ENCODE peak calls at places on chromosomes 11 and 22, in five cellular contexts. L, H, M, V and B are unnamed samples.

GRCh38 chr11:69386594-69387408 is 92.8 kb downstream of the MYEOV start:
- DNase-seq in M (no peak), V (no peak), L (no peak), H (no peak), B (no peak)

GRCh38 chr11:81224396-81224795 is 1509.3 kb downstream of the FAM181B start:
- DNase-seq in M (no peak), H (no peak), V (no peak), L (no peak), B (no peak)

GRCh38 chr11:70574725-70575347 is 176.5 kb downstream of the CTTN start:
- DNase-seq in V (no peak), H (no peak), M (no peak), L (no peak), B (no peak)

GRCh38 chr11:279966-280761 is 2.0 kb downstream of the NLRP6 start:
- DNase-seq in M (no peak), L (no peak), V (peak; percentile 65), H (no peak), B (no peak)

GRCh38 chr11:2893935-2894334 is 8.4 kb upstream of the CDKN1C start:
- DNase-seq in L (no peak), M (no peak), V (no peak), H (no peak), B (no peak)

GRCh38 chr11:620935-621814 is 3.6 kb downstream of the CDHR5 start:
- DNase-seq in M (no peak), L (no peak), H (no peak), V (no peak), B (no peak)

GRCh38 chr11:11229691-11230090 is 123.4 kb downstream of the CSNK2A3 start:
- DNase-seq in H (no peak), M (no peak), V (no peak), L (no peak), B (no peak)

GRCh38 chr22:49503896-49504521 is 323.7 kb downstream of the BRD1 start:
- DNase-seq in M (no peak), H (peak; percentile 90), L (no peak), V (no peak), B (no peak)

GRCh38 chr22:43996170-43996980 is 27.7 kb upstream of the PARVB start:
- DNase-seq in V (peak; percentile 67), M (no peak), H (peak; percentile 79), L (no peak), B (no peak)

GRCh38 chr11:61026121-61027031 is 54.9 kb downstream of the CD6 start:
- DNase-seq in M (peak; percentile 63), H (no peak), V (peak; percentile 16), L (no peak), B (no peak)

GRCh38 chr22:20571531-20572007 is 64.2 kb downstream of the MED15 start:
- DNase-seq in M (peak; percentile 54), L (peak; percentile 70), V (peak; percentile 45), H (peak; percentile 84), B (no peak)

GRCh38 chr11:103792981-103793468 is 243.4 kb upstream of the DDI1 start:
- DNase-seq in L (no peak), H (no peak), V (no peak), M (no peak), B (no peak)

GRCh38 chr22:26902401-26903029 is 245.1 kb downstream of the MIAT start:
- DNase-seq in M (no peak), H (no peak), V (no peak), L (no peak), B (no peak)

GRCh38 chr22:44521326-44521725 is 23.3 kb upstream of the RTL6 start:
- DNase-seq in L (no peak), H (no peak), V (no peak), M (no peak), B (no peak)

GRCh38 chr22:47289316-47289985 is 527.0 kb downstream of the TBC1D22A start:
- DNase-seq in L (no peak), H (no peak), V (no peak), M (no peak), B (no peak)

GRCh38 chr11:102680945-102681344 is 24.6 kb downstream of the MMP27 start:
- DNase-seq in V (no peak), L (no peak), H (no peak), M (no peak), B (peak; percentile 38)

GRCh38 chr11:120834686-120835225 is 189.1 kb upstream of the TBCEL start:
- DNase-seq in V (no peak), H (no peak), M (no peak), L (peak; percentile 41), B (no peak)

DNA sequence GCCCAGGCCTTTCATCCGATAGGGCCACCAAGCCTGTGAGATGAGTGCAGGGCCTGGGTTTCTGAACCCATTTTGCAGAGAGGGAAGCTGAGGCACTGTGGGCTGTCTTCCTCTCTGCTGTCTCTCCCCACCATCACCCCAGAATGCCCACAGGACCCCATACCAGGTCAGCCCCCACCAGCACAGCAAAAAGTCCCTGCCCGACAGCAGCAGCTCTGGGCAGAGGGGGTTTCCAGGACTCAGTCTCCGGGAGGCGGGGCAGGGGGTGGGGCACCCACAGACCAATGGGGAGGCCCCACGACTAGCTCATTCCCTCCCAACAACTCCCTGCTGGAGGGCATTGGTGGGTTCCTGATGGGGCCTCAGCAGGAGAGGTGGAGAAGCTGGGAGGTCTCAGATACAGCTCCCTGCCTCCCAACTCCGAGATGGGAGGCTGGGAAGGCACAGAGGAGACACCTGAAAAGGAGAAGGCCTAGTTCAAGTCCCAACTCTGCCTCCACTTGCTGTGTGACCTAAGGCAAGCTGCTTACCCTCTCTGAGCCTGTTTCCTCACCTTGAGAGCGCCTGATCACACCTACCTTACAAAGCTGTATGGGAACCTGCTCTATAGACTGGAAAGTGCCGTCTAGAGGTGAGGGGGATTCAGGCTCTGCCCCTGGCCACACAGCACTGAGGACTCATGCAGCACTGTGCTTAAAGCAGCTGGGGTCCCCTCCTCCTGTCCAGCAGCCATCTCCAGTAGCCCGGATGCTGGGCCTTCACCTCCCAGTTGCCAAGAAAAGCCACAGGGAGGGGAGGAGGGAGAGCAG is 3.5 kb downstream of the CBX7 start:
- DNase-seq in L (peak; percentile 56), M (peak; percentile 41), V (peak; percentile 72), H (peak; percentile 58), B (peak; percentile 71)
- H3K4me1 ChIP-seq in L (peaks cover 10% of the 10 kb centered on the region), M (peaks cover 54% of the 10 kb centered on the region), V (peaks cover 65% of the 10 kb centered on the region), H (peaks cover 26% of the 10 kb centered on the region), B (peaks cover 46% of the 10 kb centered on the region)

DNA sequence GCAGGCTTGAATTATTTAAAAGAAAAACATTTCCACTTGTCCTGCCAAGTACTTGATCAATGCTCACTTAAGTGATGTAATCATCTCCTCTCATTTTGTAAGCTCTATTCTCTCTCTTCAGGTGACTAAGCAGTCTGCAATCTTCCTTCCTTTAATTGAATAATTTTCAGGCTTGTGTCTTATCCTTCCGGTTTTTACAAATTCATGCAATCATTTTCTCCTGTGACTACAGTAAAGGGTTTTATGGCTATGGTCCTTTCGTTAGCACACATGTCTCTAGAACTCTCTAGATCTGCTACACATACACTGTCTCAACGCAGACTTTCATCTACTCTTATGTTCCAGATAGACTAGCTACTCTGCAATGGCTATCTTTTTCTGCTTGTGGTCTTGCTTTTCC is 12.5 kb upstream of the UPB1 start:
- DNase-seq in H (no peak), L (no peak), M (no peak), V (no peak), B (no peak)
- H3K4me1 ChIP-seq in H (peaks cover 23% of the 10 kb centered on the region), L (no peaks in the 10 kb centered on the region), M (no peaks in the 10 kb centered on the region), V (peaks cover 9% of the 10 kb centered on the region), B (peaks cover 6% of the 10 kb centered on the region)

GRCh38 chr11:16745950-16746349 is 7.5 kb downstream of the C11orf58 start:
- DNase-seq in H (no peak), V (no peak), L (no peak), M (no peak), B (no peak)

GRCh38 chr11:16744128-16744725 is 5.8 kb downstream of the C11orf58 start:
- DNase-seq in H (no peak), V (no peak), M (no peak), L (peak; percentile 19), B (no peak)

GRCh38 chr11:16749666-16750065 is 11.2 kb downstream of the C11orf58 start:
- DNase-seq in L (no peak), V (no peak), M (no peak), H (no peak), B (no peak)

GRCh38 chr11:16750417-16750816 is 12.0 kb downstream of the C11orf58 start:
- DNase-seq in H (no peak), L (no peak), M (no peak), V (no peak), B (no peak)

DNA sequence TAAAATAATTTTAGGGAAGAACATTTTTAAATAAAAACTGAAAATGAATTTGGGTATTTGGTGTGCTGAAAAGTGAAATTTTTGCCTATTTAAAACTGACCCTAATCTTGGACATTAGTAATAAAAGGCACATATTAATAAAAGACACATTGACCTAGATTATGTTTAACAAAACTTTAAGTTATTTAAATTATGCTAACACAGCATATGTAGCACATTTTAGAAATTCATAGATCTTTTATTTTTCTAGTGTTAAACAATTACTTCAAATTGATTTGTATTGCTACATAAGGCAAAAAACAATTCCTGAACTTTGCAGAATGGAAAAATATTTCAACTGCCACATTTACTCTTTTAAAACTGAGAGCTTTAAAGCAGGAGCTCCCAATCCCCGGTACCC is 10.6 kb downstream of the C11orf58 start:
- DNase-seq in L (no peak), M (no peak), H (no peak), V (no peak), B (no peak)
- H3K4me1 ChIP-seq in L (peaks cover 2% of the 10 kb centered on the region), M (no peaks in the 10 kb centered on the region), H (peaks cover 21% of the 10 kb centered on the region), V (no peaks in the 10 kb centered on the region), B (peaks cover 36% of the 10 kb centered on the region)

GRCh38 chr11:65487467-65488272 is 11.2 kb upstream of the MALAT1 start:
- DNase-seq in H (peak; percentile 91), V (peak; percentile 95), L (peak; percentile 99), M (no peak), B (peak; percentile 99)
- H3K4me1 ChIP-seq in H (peaks cover 47% of the 10 kb centered on the region), V (peaks cover 71% of the 10 kb centered on the region), L (peaks cover 72% of the 10 kb centered on the region), M (peaks cover 3% of the 10 kb centered on the region), B (peaks cover 60% of the 10 kb centered on the region)

GRCh38 chr11:58801974-58802545 is 42.4 kb downstream of the GLYATL2 start:
- DNase-seq in L (no peak), M (no peak), V (no peak), H (no peak), B (no peak)

GRCh38 chr11:58801302-58801701 is 43.2 kb downstream of the GLYATL2 start:
- DNase-seq in M (no peak), H (no peak), V (no peak), L (no peak), B (no peak)

GRCh38 chr11:58796333-58797049 is 48.0 kb downstream of the GLYATL2 start:
- DNase-seq in M (no peak), L (no peak), V (no peak), H (no peak), B (no peak)
- H3K4me1 ChIP-seq in M (no peaks in the 10 kb centered on the region), L (no peaks in the 10 kb centered on the region), V (no peaks in the 10 kb centered on the region), H (no peaks in the 10 kb centered on the region), B (no peaks in the 10 kb centered on the region)

GRCh38 chr11:35147273-35147672 is 8.3 kb downstream of the CD44 start:
- DNase-seq in V (no peak), M (no peak), H (no peak), L (no peak), B (no peak)

GRCh38 chr11:35145249-35145648 is 6.3 kb downstream of the CD44 start:
- DNase-seq in V (peak; percentile 70), H (no peak), M (no peak), L (no peak), B (no peak)

GRCh38 chr11:35146074-35146521 is 7.1 kb downstream of the CD44 start:
- DNase-seq in V (peak; percentile 50), L (no peak), M (no peak), H (no peak), B (no peak)

GRCh38 chr11:35146711-35147110 is 7.7 kb downstream of the CD44 start:
- DNase-seq in V (no peak), H (no peak), L (no peak), M (no peak), B (no peak)

GRCh38 chr11:35148163-35148562 is 9.2 kb downstream of the CD44 start:
- DNase-seq in V (no peak), L (no peak), M (no peak), H (no peak), B (no peak)
- H3K4me1 ChIP-seq in V (peaks cover 8% of the 10 kb centered on the region), L (no peaks in the 10 kb centered on the region), M (peaks cover 27% of the 10 kb centered on the region), H (peaks cover 3% of the 10 kb centered on the region), B (no peaks in the 10 kb centered on the region)